ENCODE peak calls at places on chromosome 6, in ten cellular contexts. U is K562, L is IMR-90, V is HCT116, Q is body of pancreas, D is right lobe of liver, E is A549, F is GM12878, A is upper lobe of left lung, C is gastrocnemius medialis. Z is an unnamed sample.

GRCh38 chr6:1479095-1479494 is 89.7 kb downstream of the FOXF2 start:
- ATAC-seq in L (no peak), V (no peak), Q (no peak), F (no peak), D (peak; percentile 16), U (no peak), E (no peak), A (peak; percentile 83), C (no peak), Z (peak; percentile 65)

GRCh38 chr6:43393597-43393996 is 24.1 kb upstream of the ZNF318 start:
- ATAC-seq in Q (no peak), U (peak; percentile 34), A (no peak), V (no peak), F (peak; percentile 61), D (no peak), E (no peak), C (no peak), L (peak; percentile 29), Z (no peak)

GRCh38 chr6:148479498-148479897 is 136.9 kb downstream of the SASH1 start:
- ATAC-seq in F (no peak), D (no peak), C (no peak), U (no peak), L (no peak), V (no peak), A (no peak), Q (no peak), E (no peak), Z (peak; percentile 67)

GRCh38 chr6:43050981-43051380 is 2.7 kb downstream of the CUL7 start:
- ATAC-seq in Q (no peak), V (no peak), A (no peak), L (no peak), F (no peak), C (no peak), U (no peak), D (no peak), E (no peak), Z (no peak)

GRCh38 chr6:85923013-85923430 is 280.3 kb upstream of the SYNCRIP start:
- ATAC-seq in V (peak; percentile 86), C (peak; percentile 65), A (peak; percentile 58), Q (peak; percentile 93), D (peak; percentile 96), F (peak; percentile 91), L (peak; percentile 88), U (peak; percentile 79), E (peak; percentile 88), Z (peak; percentile 51)

GRCh38 chr6:24918641-24919403 is 16.9 kb downstream of the RIPOR2 start:
- ATAC-seq in C (peak; percentile 99), V (no peak), E (no peak), D (no peak), U (no peak), Q (no peak), A (no peak), F (peak; percentile 67), L (peak; percentile 46), Z (no peak)

GRCh38 chr6:36510365-36510764 is 36.9 kb downstream of the STK38 start:
- ATAC-seq in F (no peak), U (no peak), C (no peak), E (peak; percentile 36), Q (no peak), V (peak; percentile 25), A (no peak), L (no peak), D (peak; percentile 76), Z (no peak)

GRCh38 chr6:167742719-167743303 is 83.9 kb upstream of the AFDN start:
- ATAC-seq in U (peak; percentile 65), C (no peak), F (peak; percentile 49), D (no peak), A (no peak), L (no peak), V (peak; percentile 84), E (peak; percentile 71), Q (peak; percentile 52), Z (no peak)

DNA sequence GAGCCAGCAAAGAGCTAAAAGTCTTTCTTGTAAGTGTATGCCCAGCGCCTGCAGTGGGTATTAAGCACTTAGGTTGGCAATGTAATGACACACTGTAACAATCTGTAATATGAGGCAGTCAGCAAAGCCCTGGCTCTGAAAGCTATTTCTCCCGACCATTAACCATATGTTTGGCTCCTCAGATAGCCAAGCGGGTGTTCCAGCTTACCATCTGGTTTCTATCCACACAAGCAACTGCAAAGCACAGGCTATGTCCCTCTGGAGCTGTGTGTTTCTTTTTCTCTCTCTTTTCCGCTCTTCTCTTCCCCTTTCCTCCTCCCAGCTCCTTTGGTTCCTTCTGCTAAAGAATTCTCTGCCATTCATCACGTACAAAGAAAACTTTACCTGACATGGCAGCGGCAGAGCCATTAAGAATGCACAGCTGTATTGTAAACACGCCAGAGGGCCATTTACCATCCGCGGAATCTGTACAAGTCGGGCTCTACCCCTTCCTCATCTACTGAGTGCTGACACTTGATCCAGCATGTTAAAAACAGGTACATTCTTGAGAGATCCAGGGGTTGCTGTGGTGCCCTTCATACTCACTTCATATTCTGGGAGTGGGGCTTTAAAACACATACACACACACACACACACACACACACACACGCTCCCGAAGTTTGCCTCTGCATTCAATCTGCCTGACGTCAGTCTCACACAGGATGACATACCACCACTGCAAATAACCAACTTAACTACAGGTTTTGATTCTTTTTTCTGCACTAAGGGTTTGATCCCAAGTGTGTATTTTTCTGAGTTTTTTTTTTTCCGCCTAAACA is 77.3 kb downstream of the BACH2 start:
- ATAC-seq in Q (peak; percentile 30), C (peak; percentile 81), V (peak; percentile 12), E (peak; percentile 17), L (peak; percentile 27), D (no peak), A (peak; percentile 74), F (no peak), U (peak; percentile 25), Z (peak; percentile 58)
- H3K4me3 ChIP-seq in Q (no peak overlapping the region), C (peak overlapping the region; percentile 61), V (no peak overlapping the region), E (no peak overlapping the region), L (peak overlapping the region; percentile 11), D (no peak overlapping the region), A (no peak overlapping the region), F (no peak overlapping the region), U (no peak overlapping the region), Z (peak overlapping the region; percentile 30)

DNA sequence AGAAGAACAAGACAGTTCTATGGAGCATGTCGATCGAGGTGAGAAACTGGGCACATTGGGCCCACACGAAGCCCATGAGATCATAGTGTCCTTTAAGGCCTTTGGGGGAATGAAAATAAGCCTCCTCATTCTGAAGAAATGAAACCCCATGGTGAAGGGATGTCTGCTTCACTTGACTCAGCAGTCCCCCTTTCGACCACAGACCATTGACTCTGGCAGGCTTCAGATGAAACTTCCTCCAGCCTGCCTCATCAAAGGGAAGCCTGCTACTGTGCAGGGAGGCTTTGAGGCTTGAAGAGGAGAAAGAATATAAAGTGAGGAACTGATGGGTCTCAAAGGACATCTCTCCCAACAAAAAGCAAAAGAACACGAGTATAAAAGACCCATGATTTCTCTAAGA is 144.3 kb upstream of the FBXL4 start:
- ATAC-seq in E (no peak), F (peak; percentile 76), A (no peak), D (no peak), C (no peak), U (no peak), Q (no peak), L (no peak), V (no peak), Z (no peak)
- TF ChIP-seq POLR2A in E (no peak), F (no peak), A (no peak), D (no peak), C (no peak), U (no peak), Q (no peak), L (no peak), V (no peak), Z (no peak)

GRCh38 chr6:42021847-42022754 is 28.2 kb upstream of the TAF8 start:
- ATAC-seq in V (no peak), L (no peak), E (no peak), C (no peak), Q (no peak), A (peak; percentile 47), D (no peak), F (peak; percentile 36), U (no peak), Z (no peak)
- H3K4me3 ChIP-seq in V (no peak overlapping the region), L (no peak overlapping the region), E (no peak overlapping the region), C (no peak overlapping the region), Q (no peak overlapping the region), A (no peak overlapping the region), D (no peak overlapping the region), F (no peak overlapping the region), U (no peak overlapping the region), Z (no peak overlapping the region)

DNA sequence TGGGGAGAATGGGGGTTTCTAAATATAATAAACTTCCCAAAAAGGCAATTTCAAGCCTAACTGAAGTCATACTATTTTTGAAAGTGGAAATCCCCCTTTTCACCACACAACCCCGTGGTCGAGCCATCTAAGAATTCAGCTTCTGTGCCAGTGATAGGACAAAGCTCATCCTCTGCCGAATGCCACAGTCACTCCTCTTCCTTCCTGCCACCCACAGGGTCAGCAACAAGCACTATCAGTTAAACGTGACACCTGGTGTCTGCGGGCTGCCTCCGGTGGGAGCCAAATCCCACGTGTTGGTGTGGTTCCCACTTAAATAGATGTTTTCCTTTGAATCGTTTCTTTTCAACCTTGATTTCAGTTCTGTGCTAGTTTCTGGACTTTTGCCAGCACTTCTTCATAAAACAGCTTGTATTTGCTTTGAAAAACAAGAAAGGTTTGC is 60.7 kb downstream of the TNFAIP3 start:
- ATAC-seq in C (no peak), L (no peak), U (peak; percentile 42), A (peak; percentile 54), F (peak; percentile 93), Q (no peak), E (no peak), V (no peak), D (peak; percentile 52), Z (no peak)
- TF ChIP-seq POLR2A in C (no peak), L (no peak), U (no peak), A (no peak), F (peak; percentile 69), Q (no peak), E (no peak), V (no peak), D (no peak), Z (no peak)

DNA sequence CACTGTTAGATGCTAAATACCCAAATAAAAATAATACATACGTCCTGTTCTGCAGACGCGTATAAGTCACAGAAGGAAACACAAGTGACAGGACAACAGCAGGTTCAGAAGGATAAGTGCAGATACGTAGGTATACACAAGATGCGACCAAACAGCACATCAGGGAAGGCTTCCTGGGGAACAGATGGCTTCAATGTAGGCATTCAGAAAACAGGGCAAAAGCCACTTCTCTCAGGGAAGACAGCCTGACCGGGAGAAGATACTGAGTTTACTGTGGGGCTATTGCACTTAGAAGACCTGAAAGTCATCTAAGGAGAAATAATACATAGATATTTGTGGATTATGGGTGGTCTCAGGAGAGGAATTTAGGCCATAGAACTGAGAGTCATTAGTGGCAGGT is 1.9 kb downstream of the HLA-DPA1 start:
- ATAC-seq in Q (no peak), D (no peak), L (no peak), F (no peak), U (no peak), C (no peak), E (no peak), A (no peak), V (no peak), Z (no peak)
- H3K4me3 ChIP-seq in Q (no peak overlapping the region), D (no peak overlapping the region), L (no peak overlapping the region), F (peak overlapping the region; percentile 94), U (no peak overlapping the region), C (no peak overlapping the region), E (no peak overlapping the region), A (no peak overlapping the region), V (no peak overlapping the region), Z (peak overlapping the region; percentile 7)